ENCODE peak calls at places on chromosomes 4 and X, in four cellular contexts. C, V, P and U are unnamed samples.

GRCh38 chr4:185143596-185143969 is 517 bp downstream of the SLC25A4 start:
- DNase-seq in V (peak), C (peak), P (peak), U (peak)

GRCh38 chr4:16205298-16206164 is 20.7 kb downstream of the TAPT1 start:
- DNase-seq in C (no peak), V (no peak), P (peak), U (peak)

GRCh38 chr4:110139106-110139505 is 59.3 kb downstream of the ELOVL6 start:
- DNase-seq in V (no peak), P (no peak), C (no peak), U (no peak)

GRCh38 chrX:6557690-6558089 is 22.8 kb upstream of the VCX3A start:
- DNase-seq in C (no peak), P (no peak), V (no peak), U (no peak)

GRCh38 chrX:20026278-20026677 is 35.4 kb upstream of the BCLAF3 start:
- DNase-seq in C (peak), V (peak), P (peak), U (peak)

GRCh38 chr4:84677093-84677492 is 94.2 kb downstream of the CDS1 start:
- DNase-seq in V (no peak), P (no peak), C (no peak), U (no peak)

GRCh38 chrX:102651968-102652744 is 873 bp downstream of the GPRASP1 start:
- DNase-seq in C (no peak), V (peak), P (no peak), U (no peak)

GRCh38 chr4:44157611-44158277 is 290.9 kb downstream of the KCTD8 start:
- DNase-seq in P (peak), C (no peak), V (no peak), U (peak)

GRCh38 chr4:124684301-124684700 is 28.2 kb downstream of the ANKRD50 start:
- DNase-seq in P (peak), C (peak), V (no peak), U (peak)

GRCh38 chr4:143381171-143382118 is 44.8 kb downstream of the GAB1 start:
- DNase-seq in V (no peak), P (peak), C (peak), U (peak)

GRCh38 chrX:40127052-40127451 is 29.3 kb upstream of the BCOR start:
- DNase-seq in C (no peak), V (no peak), P (no peak), U (no peak)

GRCh38 chr4:61079427-61079826 is 120.7 kb upstream of the ADGRL3 start:
- DNase-seq in P (peak), V (no peak), C (peak), U (peak)

GRCh38 chrX:41095962-41096955 is 11.0 kb downstream of the USP9X start:
- DNase-seq in C (no peak), P (no peak), V (no peak), U (no peak)

GRCh38 chr4:105147226-105148151 is 813 bp downstream of the TET2 start:
- DNase-seq in P (peak), C (peak), V (peak), U (peak)

GRCh38 chrX:103674531-103675454 is 11.7 kb downstream of the MORF4L2 start:
- DNase-seq in C (no peak), V (peak), P (no peak), U (no peak)

GRCh38 chr4:87322754-87323153 is at the start of gene HSD17B13:
- DNase-seq in C (no peak), V (no peak), P (no peak), U (no peak)

GRCh38 chr4:34720563-34720962 is 1523.8 kb downstream of the ARAP2 start:
- DNase-seq in C (peak), P (peak), V (no peak), U (peak)

GRCh38 chr4:108693211-108693610 is 42.8 kb downstream of the OSTC start:
- DNase-seq in V (no peak), P (peak), C (peak), U (no peak)

GRCh38 chrX:16239211-16239610 is 71.9 kb downstream of the MAGEB17 start:
- DNase-seq in C (peak), V (no peak), P (peak), U (peak)

GRCh38 chr4:11503166-11503565 is 74.5 kb upstream of the HS3ST1 start:
- DNase-seq in V (no peak), P (no peak), C (no peak), U (no peak)

GRCh38 chr4:122584517-122584916 is 36.3 kb downstream of the IL21 start:
- DNase-seq in V (no peak), C (peak), P (peak), U (peak)

GRCh38 chr4:78079701-78080430 is 22.7 kb downstream of the FRAS1 start:
- DNase-seq in C (no peak), V (no peak), P (no peak), U (no peak)

GRCh38 chr4:142815834-142816233 is 30.3 kb downstream of the INPP4B start:
- DNase-seq in V (peak), C (peak), P (peak), U (peak)

GRCh38 chr4:71639380-71639779 is 144.5 kb downstream of the GC start:
- DNase-seq in V (no peak), C (no peak), P (no peak), U (no peak)

GRCh38 chr4:74504212-74504611 is 59.3 kb downstream of the AREG start:
- DNase-seq in V (no peak), P (peak), C (peak), U (peak)

GRCh38 chrX:1249101-1249887 is 19.3 kb upstream of the CSF2RA start:
- DNase-seq in V (peak), C (no peak), P (peak), U (peak)

GRCh38 chr4:176611351-176611750 is 181.4 kb downstream of the VEGFC start:
- DNase-seq in P (no peak), C (no peak), V (no peak), U (no peak)

GRCh38 chr4:54433686-54434085 is 204.6 kb downstream of the PDGFRA start:
- DNase-seq in P (peak), V (no peak), C (peak), U (peak)

GRCh38 chr4:38230121-38230728 is 270.0 kb downstream of the PTTG2 start:
- DNase-seq in P (no peak), V (peak), C (peak), U (peak)

GRCh38 chr4:78669453-78669852 is 106.7 kb upstream of the BMP2K start:
- DNase-seq in P (no peak), V (no peak), C (no peak), U (peak)